ENCODE peak calls at places on chromosomes 1 and 21, in nine cellular contexts. K, I, W, L, A, J, G, O and N are unnamed samples.

GRCh38 chr1:185238447-185238846 is 78.6 kb downstream of the IVNS1ABP start:
- DNase-seq in I (no peak), O (no peak), A (no peak), L (no peak), J (no peak), W (no peak), G (no peak), K (no peak), N (no peak)

GRCh38 chr1:165174485-165174884 is 182.0 kb downstream of the LMX1A start:
- DNase-seq in L (no peak), W (no peak), G (no peak), O (no peak), J (no peak), K (no peak), A (no peak), I (peak), N (no peak)

GRCh38 chr1:194693244-194693643 is 1506.8 kb upstream of the B3GALT2 start:
- DNase-seq in W (no peak), A (no peak), K (no peak), L (no peak), I (no peak), G (no peak), J (no peak), O (no peak), N (no peak)

GRCh38 chr1:225441314-225442119 is 13.7 kb upstream of the LBR start:
- DNase-seq in G (no peak), A (no peak), K (peak), I (no peak), O (no peak), W (no peak), L (no peak), J (no peak), N (peak)

GRCh38 chr1:3775498-3776230 is 3.1 kb downstream of the SMIM1 start:
- DNase-seq in K (peak), O (peak), J (peak), A (peak), I (peak), G (peak), W (peak), L (peak), N (peak)

GRCh38 chr1:64540265-64540791 is 70.4 kb downstream of the CACHD1 start:
- DNase-seq in K (peak), G (no peak), J (no peak), W (no peak), A (no peak), I (no peak), O (peak), L (no peak), N (no peak)

GRCh38 chr1:101025283-101025679 is 303 bp downstream of the DPH5 start:
- DNase-seq in O (no peak), W (no peak), G (no peak), J (no peak), I (no peak), L (peak), A (no peak), K (no peak), N (no peak)

GRCh38 chr1:22132517-22133235 is 10.2 kb downstream of the WNT4 start:
- DNase-seq in J (no peak), L (no peak), W (no peak), O (no peak), K (peak), I (no peak), A (no peak), G (no peak), N (no peak)

GRCh38 chr1:186236921-186237320 is 138.1 kb downstream of the TPR start:
- DNase-seq in W (no peak), I (no peak), G (no peak), J (no peak), O (no peak), L (no peak), A (no peak), K (peak), N (no peak)

GRCh38 chr1:57546931-57547330 is 123.1 kb upstream of the DAB1 start:
- DNase-seq in O (no peak), K (no peak), L (no peak), G (no peak), W (no peak), A (no peak), J (no peak), I (no peak), N (no peak)

GRCh38 chr1:27626031-27626935 is 8.7 kb downstream of the FGR start:
- DNase-seq in J (no peak), A (no peak), G (no peak), I (no peak), O (no peak), K (no peak), L (no peak), W (no peak), N (no peak)

GRCh38 chr1:153030895-153031294 is at the start of gene SPRR1B:
- DNase-seq in G (no peak), I (no peak), L (no peak), K (no peak), W (no peak), A (no peak), O (no peak), J (no peak), N (no peak)

GRCh38 chr1:167927075-167927754 is 9.3 kb upstream of the DCAF6 start:
- DNase-seq in I (no peak), W (no peak), G (no peak), K (peak), O (no peak), L (no peak), J (no peak), A (no peak), N (no peak)

GRCh38 chr1:201685485-201685884 is 143.5 kb upstream of the IPO9 start:
- DNase-seq in G (no peak), O (no peak), I (no peak), A (no peak), K (no peak), W (no peak), L (no peak), J (no peak), N (no peak)

GRCh38 chr1:234212764-234213406 is 160.4 kb upstream of the COA6 start:
- DNase-seq in O (peak), L (no peak), I (peak), K (peak), A (no peak), J (peak), G (no peak), W (peak), N (no peak)

GRCh38 chr1:68313736-68314594 is 81.6 kb upstream of the WLS start:
- DNase-seq in J (no peak), G (no peak), K (no peak), A (no peak), L (no peak), W (no peak), O (no peak), I (no peak), N (no peak)

GRCh38 chr1:22341791-22342605 is 109.7 kb upstream of the ZBTB40 start:
- DNase-seq in O (no peak), L (no peak), W (no peak), A (no peak), J (peak), K (no peak), I (peak), G (no peak), N (no peak)

GRCh38 chr1:16625497-16626408 is 12.4 kb upstream of the NBPF1 start:
- DNase-seq in L (no peak), J (no peak), K (no peak), O (no peak), G (no peak), I (no peak), W (no peak), A (no peak), N (no peak)

GRCh38 chr1:160838876-160839275 is 23.8 kb downstream of the CD244 start:
- DNase-seq in W (no peak), J (no peak), G (no peak), K (no peak), L (peak), O (peak), I (no peak), A (no peak), N (no peak)

GRCh38 chr1:220776725-220777326 is 9.9 kb upstream of the MTARC1 start:
- DNase-seq in K (peak), G (peak), J (no peak), I (peak), A (peak), W (peak), O (peak), L (peak), N (peak)

GRCh38 chr1:162353078-162353477 is 23.6 kb downstream of the SPATA46 start:
- DNase-seq in G (no peak), W (no peak), O (no peak), L (no peak), I (no peak), J (no peak), A (no peak), K (no peak), N (no peak)

GRCh38 chr1:231803353-231803752 is 176.8 kb downstream of the DISC1 start:
- DNase-seq in G (no peak), L (no peak), K (no peak), O (no peak), I (no peak), W (no peak), A (no peak), J (no peak), N (no peak)

GRCh38 chr1:185017338-185017737 is 28.0 kb upstream of the RNF2 start:
- DNase-seq in G (no peak), K (peak), J (no peak), O (no peak), W (no peak), I (no peak), L (no peak), A (no peak), N (no peak)

GRCh38 chr1:200034262-200034557 is 6.7 kb downstream of the NR5A2 start:
- DNase-seq in G (no peak), I (no peak), J (no peak), K (no peak), O (no peak), L (no peak), A (no peak), W (no peak), N (no peak)

GRCh38 chr1:64536217-64536835 is 66.4 kb downstream of the CACHD1 start:
- DNase-seq in W (no peak), I (peak), G (no peak), K (peak), J (peak), L (no peak), A (no peak), O (no peak), N (no peak)

GRCh38 chr21:17780539-17780938 is 38.6 kb downstream of the C21orf91 start:
- DNase-seq in A (peak), J (no peak), I (no peak), G (peak), K (no peak), L (peak), W (peak), O (peak), N (no peak)

GRCh38 chr1:31701137-31701736 is 2.6 kb downstream of the COL16A1 start:
- DNase-seq in I (no peak), J (peak), O (peak), W (peak), G (no peak), A (peak), L (no peak), K (peak), N (no peak)

GRCh38 chr1:9844106-9844505 is 20.3 kb upstream of the CLSTN1 start:
- DNase-seq in J (peak), A (no peak), I (no peak), K (no peak), W (no peak), G (no peak), L (no peak), O (no peak), N (no peak)

GRCh38 chr21:39451332-39452206 is at the start of gene SH3BGR:
- DNase-seq in G (no peak), A (no peak), L (no peak), J (peak), I (no peak), O (no peak), K (no peak), W (no peak), N (no peak)

GRCh38 chr1:198201956-198202784 is 45.4 kb downstream of the NEK7 start:
- DNase-seq in A (no peak), I (no peak), J (no peak), L (no peak), W (no peak), G (no peak), K (no peak), O (peak), N (no peak)

GRCh38 chr1:29256395-29256794 is 20.1 kb downstream of the PTPRU start:
- DNase-seq in L (no peak), O (no peak), G (no peak), I (peak), K (no peak), J (no peak), A (no peak), W (no peak), N (no peak)

GRCh38 chr1:227945891-227946623 is 1.7 kb downstream of the WNT9A start:
- DNase-seq in L (no peak), I (peak), K (no peak), A (no peak), W (no peak), J (no peak), G (no peak), O (no peak), N (no peak)

GRCh38 chr21:25997788-25998611 is 172.6 kb downstream of the APP start:
- DNase-seq in K (no peak), W (no peak), O (no peak), A (no peak), G (no peak), J (no peak), I (no peak), L (no peak), N (no peak)

GRCh38 chr1:222788328-222789156 is 26.3 kb upstream of the DISP1 start:
- DNase-seq in A (no peak), W (no peak), I (no peak), K (no peak), O (no peak), G (no peak), J (no peak), L (no peak), N (no peak)